ENCODE peak calls at places on chromosome 1, in eight cellular contexts. D, H, E, T, U, C, I and O are unnamed samples.
A peak's percentile ranks its signal among the peaks of the same experiment; 100 is the strongest.

GRCh38 chr1:184418955-184419733 is 32.3 kb downstream of the C1orf21 start:
- DNase-seq in D (no peak), H (no peak), E (peak; percentile 78), T (no peak), U (no peak), C (peak; percentile 18), I (no peak), O (no peak)

GRCh38 chr1:203207751-203208150 is 21.2 kb upstream of the CHI3L1 start:
- DNase-seq in D (no peak), H (no peak), E (no peak), T (no peak), U (no peak), C (no peak), I (peak; percentile 75), O (no peak)

GRCh38 chr1:37506740-37507139 is 7.8 kb downstream of the MEAF6 start:
- DNase-seq in D (no peak), H (no peak), E (no peak), T (no peak), U (no peak), C (no peak), I (no peak), O (no peak)

GRCh38 chr1:196608401-196609113 is at the start of gene KCNT2:
- DNase-seq in D (peak; percentile 90), H (peak; percentile 25), E (peak; percentile 29), T (no peak), U (peak; percentile 15), C (peak; percentile 17), I (peak; percentile 100), O (no peak)

GRCh38 chr1:93662481-93663190 is 19.0 kb downstream of the BCAR3 start:
- DNase-seq in D (no peak), H (no peak), E (peak; percentile 38), T (no peak), U (no peak), C (peak; percentile 56), I (no peak), O (no peak)

GRCh38 chr1:111967067-111967690 is 22.3 kb downstream of the KCND3 start:
- DNase-seq in D (no peak), H (no peak), E (no peak), T (no peak), U (no peak), C (no peak), I (no peak), O (no peak)

GRCh38 chr1:9181990-9182783 is 52.4 kb upstream of the H6PD start:
- DNase-seq in D (peak; percentile 86), H (peak; percentile 65), E (no peak), T (peak; percentile 81), U (peak; percentile 56), C (peak; percentile 56), I (peak; percentile 80), O (no peak)

GRCh38 chr1:156282143-156282478 is 514 bp downstream of the SMG5 start:
- DNase-seq in D (no peak), H (no peak), E (no peak), T (no peak), U (no peak), C (no peak), I (no peak), O (no peak)

GRCh38 chr1:89633745-89634625 is 1.1 kb downstream of the LRRC8C start:
- DNase-seq in D (peak; percentile 39), H (no peak), E (peak; percentile 48), T (peak; percentile 39), U (no peak), C (peak; percentile 31), I (no peak), O (no peak)

GRCh38 chr1:115671176-115672062 is 29.6 kb downstream of the VANGL1 start:
- DNase-seq in D (no peak), H (no peak), E (peak; percentile 69), T (no peak), U (peak; percentile 76), C (no peak), I (no peak), O (no peak)

DNA sequence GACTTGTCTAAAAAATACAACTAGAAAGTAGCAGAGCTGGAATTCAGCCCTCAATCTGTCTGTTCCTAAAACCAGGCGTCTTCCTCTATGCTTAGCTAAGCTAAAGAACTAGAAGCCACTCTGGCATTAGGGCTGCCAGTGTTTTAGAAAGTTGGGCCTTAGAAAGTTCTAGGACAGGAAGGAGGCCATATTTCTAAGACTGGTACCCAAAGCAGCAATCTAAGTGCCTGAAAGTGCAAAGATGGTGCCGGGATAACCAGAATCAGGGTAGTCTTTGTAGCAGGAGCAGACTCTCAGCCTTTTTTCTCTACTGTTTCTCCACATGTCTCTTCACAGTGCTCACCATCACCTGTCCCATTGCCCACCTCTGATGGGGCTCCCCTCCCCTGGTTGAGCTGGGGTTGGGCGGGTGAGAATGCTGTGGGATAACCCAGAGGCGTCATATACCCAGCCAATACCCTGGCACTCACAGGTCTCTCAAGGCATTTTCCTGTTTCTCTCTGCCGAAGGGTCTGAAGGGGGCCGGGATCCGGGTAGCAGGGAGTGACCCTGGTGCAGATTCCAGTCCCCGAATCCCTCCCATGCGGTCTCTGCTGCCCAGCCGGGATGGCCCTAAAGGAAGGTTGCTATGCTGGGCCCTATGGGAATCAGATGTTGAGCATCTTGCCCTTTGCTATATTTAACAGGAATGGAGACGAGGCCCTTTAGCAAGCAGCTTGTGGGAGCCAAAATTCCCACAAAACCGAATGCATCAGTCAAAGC is 1.1 kb upstream of the RCSD1 start:
- DNase-seq in D (no peak), H (no peak), E (no peak), T (peak; percentile 44), U (no peak), C (no peak), I (no peak), O (no peak)
- H3K4me3 ChIP-seq in D (no peak overlapping the region), H (no peak overlapping the region), E (no peak overlapping the region), T (peak overlapping the region; percentile 88), U (no peak overlapping the region), C (no peak overlapping the region), I (no peak overlapping the region), O (peak overlapping the region; percentile 95)

GRCh38 chr1:17671314-17671705 is 83.8 kb upstream of the ACTL8 start:
- DNase-seq in D (peak; percentile 85), H (no peak), E (no peak), T (no peak), U (no peak), C (no peak), I (peak; percentile 88), O (no peak)

GRCh38 chr1:17670587-17671313 is 84.4 kb upstream of the ACTL8 start:
- DNase-seq in D (no peak), H (no peak), E (no peak), T (no peak), U (no peak), C (no peak), I (no peak), O (no peak)

GRCh38 chr1:17673335-17674075 is 81.6 kb upstream of the ACTL8 start:
- DNase-seq in D (no peak), H (no peak), E (no peak), T (no peak), U (no peak), C (no peak), I (no peak), O (no peak)

GRCh38 chr1:17672226-17672625 is 82.9 kb upstream of the ACTL8 start:
- DNase-seq in D (peak; percentile 83), H (no peak), E (no peak), T (no peak), U (no peak), C (no peak), I (no peak), O (no peak)

GRCh38 chr1:17671741-17672140 is 83.4 kb upstream of the ACTL8 start:
- DNase-seq in D (peak; percentile 80), H (no peak), E (no peak), T (peak; percentile 27), U (no peak), C (no peak), I (peak; percentile 75), O (no peak)
- TF ChIP-seq CTCF in D (no peak), H (no peak), E (no peak), T (no peak), U (no peak), C (no peak), I (peak; percentile 57), O (peak; percentile 36)

GRCh38 chr1:225468270-225469020 is 40.6 kb upstream of the LBR start:
- DNase-seq in D (no peak), H (no peak), E (no peak), T (peak; percentile 31), U (no peak), C (no peak), I (no peak), O (no peak)
- H3K4me3 ChIP-seq in D (no peak overlapping the region), H (no peak overlapping the region), E (no peak overlapping the region), T (peak overlapping the region; percentile 90), U (no peak overlapping the region), C (no peak overlapping the region), I (no peak overlapping the region), O (peak overlapping the region; percentile 76)

GRCh38 chr1:182029379-182030331 is 31.9 kb downstream of the ZNF648 start:
- DNase-seq in D (peak; percentile 96), H (peak; percentile 99), E (peak; percentile 63), T (peak; percentile 98), U (peak; percentile 96), C (peak; percentile 87), I (peak; percentile 85), O (peak; percentile 91)
- TF ChIP-seq CTCF in D (peak; percentile 48), H (no peak), E (peak; percentile 13), T (peak; percentile 32), U (peak; percentile 65), C (peak; percentile 13), I (peak; percentile 18), O (no peak)

GRCh38 chr1:150808851-150809250 is 791 bp upstream of the CTSK start:
- DNase-seq in D (no peak), H (no peak), E (no peak), T (no peak), U (no peak), C (peak; percentile 84), I (no peak), O (no peak)
- H3K4me3 ChIP-seq in D (no peak overlapping the region), H (no peak overlapping the region), E (no peak overlapping the region), T (no peak overlapping the region), U (no peak overlapping the region), C (peak overlapping the region; percentile 54), I (no peak overlapping the region), O (no peak overlapping the region)

DNA sequence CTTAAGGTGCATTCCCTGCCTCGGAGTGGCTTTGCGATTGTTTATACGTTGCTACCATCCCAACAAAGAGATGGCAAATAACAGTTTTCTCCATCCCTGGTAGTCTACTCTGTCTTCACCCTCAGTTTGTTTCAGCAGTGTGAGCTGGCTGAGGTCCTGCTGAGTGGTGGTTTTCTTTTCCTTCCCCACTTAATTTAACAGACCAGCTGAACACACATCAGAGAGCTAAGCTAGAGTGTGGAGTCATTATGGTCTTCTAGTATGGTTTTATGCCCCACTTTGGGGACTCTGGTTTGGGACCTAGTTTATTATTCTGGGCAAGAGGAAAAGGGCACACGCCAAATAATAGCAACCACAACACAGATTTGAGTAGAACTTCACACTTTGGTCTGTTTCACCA is 2.2 kb downstream of the PIGV start:
- DNase-seq in D (no peak), H (no peak), E (no peak), T (peak; percentile 17), U (no peak), C (no peak), I (no peak), O (no peak)
- TF ChIP-seq CTCF in D (no peak), H (no peak), E (no peak), T (no peak), U (no peak), C (no peak), I (no peak), O (no peak)

GRCh38 chr1:61055110-61055614 is 27.2 kb upstream of the NFIA start:
- DNase-seq in D (no peak), H (peak; percentile 47), E (peak; percentile 14), T (no peak), U (no peak), C (no peak), I (no peak), O (no peak)
- H3K4me3 ChIP-seq in D (no peak overlapping the region), H (no peak overlapping the region), E (no peak overlapping the region), T (no peak overlapping the region), U (no peak overlapping the region), C (no peak overlapping the region), I (no peak overlapping the region), O (no peak overlapping the region)

GRCh38 chr1:226408285-226409184 is 642 bp upstream of the PARP1 start:
- DNase-seq in D (no peak), H (no peak), E (no peak), T (no peak), U (no peak), C (no peak), I (no peak), O (no peak)
- TF ChIP-seq CTCF in D (no peak), H (no peak), E (no peak), T (no peak), U (peak; percentile 31), C (peak; percentile 0), I (no peak), O (no peak)